ENCODE peak calls at places on chromosomes 13 and 19, in six cellular contexts. One of them, this sample, is unnamed.

GRCh38 chr13:34114581-34114980 is 296.6 kb downstream of the RFC3 start:
- DNase-seq in GM12878: no peak
- DNase-seq in HepG2: no peak
- DNase-seq in colonic mucosa: no peak
- DNase-seq in mesendoderm: no peak
- DNase-seq in PC-3: no peak
- DNase-seq in this sample: no peak

GRCh38 chr13:105990256-105990958 is 545.1 kb downstream of the EFNB2 start:
- DNase-seq in GM12878: no peak
- DNase-seq in colonic mucosa: no peak
- DNase-seq in PC-3: peak; percentile 29
- DNase-seq in mesendoderm: no peak
- DNase-seq in HepG2: no peak
- DNase-seq in this sample: no peak

GRCh38 chr13:77239312-77239711 is 87.6 kb downstream of the MYCBP2 start:
- DNase-seq in colonic mucosa: no peak
- DNase-seq in HepG2: no peak
- DNase-seq in PC-3: peak; percentile 48
- DNase-seq in GM12878: no peak
- DNase-seq in mesendoderm: no peak
- DNase-seq in this sample: no peak

GRCh38 chr13:91158015-91158390 is 189.5 kb upstream of the MIR17HG start:
- DNase-seq in colonic mucosa: no peak
- DNase-seq in GM12878: no peak
- DNase-seq in mesendoderm: no peak
- DNase-seq in HepG2: no peak
- DNase-seq in PC-3: peak; percentile 15
- DNase-seq in this sample: no peak

GRCh38 chr13:75736132-75736531 is 100.0 kb downstream of the LMO7 start:
- DNase-seq in mesendoderm: no peak
- DNase-seq in PC-3: no peak
- DNase-seq in HepG2: no peak
- DNase-seq in GM12878: no peak
- DNase-seq in colonic mucosa: no peak
- DNase-seq in this sample: no peak

GRCh38 chr19:5115351-5115750 is 146.4 kb downstream of the KDM4B start:
- DNase-seq in GM12878: no peak
- DNase-seq in HepG2: no peak
- DNase-seq in PC-3: no peak
- DNase-seq in mesendoderm: no peak
- DNase-seq in colonic mucosa: no peak
- DNase-seq in this sample: no peak

GRCh38 chr13:84894749-84895148 is 904.5 kb downstream of the SLITRK6 start:
- DNase-seq in HepG2: no peak
- DNase-seq in mesendoderm: no peak
- DNase-seq in PC-3: no peak
- DNase-seq in colonic mucosa: no peak
- DNase-seq in GM12878: no peak
- DNase-seq in this sample: no peak

GRCh38 chr13:46010148-46010547 is 42.4 kb downstream of the ZC3H13 start:
- DNase-seq in PC-3: no peak
- DNase-seq in GM12878: no peak
- DNase-seq in HepG2: no peak
- DNase-seq in mesendoderm: peak; percentile 51
- DNase-seq in colonic mucosa: no peak
- DNase-seq in this sample: peak; percentile 32

GRCh38 chr19:5536337-5536894 is 31.3 kb downstream of the TINCR start:
- DNase-seq in HepG2: no peak
- DNase-seq in colonic mucosa: no peak
- DNase-seq in GM12878: no peak
- DNase-seq in mesendoderm: peak; percentile 96
- DNase-seq in PC-3: peak; percentile 48
- DNase-seq in this sample: no peak

GRCh38 chr19:53193534-53194222 is 520 bp upstream of the ZNF665 start:
- DNase-seq in HepG2: no peak
- DNase-seq in colonic mucosa: no peak
- DNase-seq in GM12878: no peak
- DNase-seq in mesendoderm: no peak
- DNase-seq in PC-3: no peak
- DNase-seq in this sample: no peak

GRCh38 chr13:44908266-44908665 is 81.0 kb downstream of the NUFIP1 start:
- DNase-seq in HepG2: no peak
- DNase-seq in PC-3: peak; percentile 45
- DNase-seq in mesendoderm: no peak
- DNase-seq in colonic mucosa: no peak
- DNase-seq in GM12878: no peak
- DNase-seq in this sample: no peak

GRCh38 chr13:30577381-30577780 is 40.3 kb upstream of the USPL1 start:
- DNase-seq in HepG2: peak; percentile 13
- DNase-seq in colonic mucosa: no peak
- DNase-seq in mesendoderm: peak; percentile 36
- DNase-seq in GM12878: peak; percentile 72
- DNase-seq in PC-3: peak; percentile 90
- DNase-seq in this sample: no peak

GRCh38 chr13:41327994-41328778 is 17.1 kb downstream of the NAA16 start:
- DNase-seq in mesendoderm: no peak
- DNase-seq in HepG2: no peak
- DNase-seq in GM12878: no peak
- DNase-seq in PC-3: no peak
- DNase-seq in colonic mucosa: no peak
- DNase-seq in this sample: no peak

GRCh38 chr13:41326661-41327060 is 15.6 kb downstream of the NAA16 start:
- DNase-seq in GM12878: no peak
- DNase-seq in HepG2: no peak
- DNase-seq in PC-3: no peak
- DNase-seq in colonic mucosa: no peak
- DNase-seq in mesendoderm: no peak
- DNase-seq in this sample: no peak
- H3K9ac ChIP-seq in GM12878: no peak overlapping the region
- H3K9ac ChIP-seq in HepG2: no peak overlapping the region
- H3K9ac ChIP-seq in PC-3: no peak overlapping the region
- H3K9ac ChIP-seq in colonic mucosa: no peak overlapping the region
- H3K9ac ChIP-seq in mesendoderm: no peak overlapping the region
- H3K9ac ChIP-seq in this sample: no peak overlapping the region

DNA sequence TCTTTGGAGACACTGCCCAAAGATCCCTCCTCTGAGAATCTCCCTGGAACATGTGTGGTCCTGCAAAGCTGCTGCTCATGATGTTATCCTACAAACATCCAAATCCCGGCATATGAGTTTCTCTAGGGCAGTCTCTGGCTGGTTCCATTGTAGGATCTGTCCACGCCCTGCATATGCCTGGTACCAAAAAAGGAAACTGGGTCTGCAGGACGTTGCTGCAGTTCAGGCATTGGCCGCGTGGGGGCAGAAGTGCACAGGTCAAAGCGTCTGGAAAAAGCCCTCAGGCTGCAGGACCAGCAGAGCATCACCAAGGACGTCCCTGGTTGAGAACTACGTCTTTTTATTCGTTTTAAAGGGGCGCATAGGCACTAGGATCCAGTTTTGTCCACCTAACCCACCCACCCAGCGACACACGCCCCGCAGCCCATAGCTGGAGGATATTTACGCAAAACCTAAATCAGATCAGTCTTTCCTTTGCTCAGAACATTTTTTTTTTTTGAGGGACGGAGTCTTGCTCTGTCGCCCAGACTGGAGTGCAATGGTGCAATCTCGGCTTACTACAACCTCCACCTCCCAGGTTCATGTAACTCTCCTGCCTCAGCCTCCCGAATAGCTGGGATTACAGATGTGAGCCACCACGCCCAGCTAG is 12.9 kb upstream of the ZNF564 start:
- DNase-seq in mesendoderm: peak; percentile 86
- DNase-seq in GM12878: peak; percentile 65
- DNase-seq in HepG2: peak; percentile 71
- DNase-seq in PC-3: peak; percentile 96
- DNase-seq in colonic mucosa: peak; percentile 95
- DNase-seq in this sample: peak; percentile 60
- H3K9ac ChIP-seq in mesendoderm: no peak overlapping the region
- H3K9ac ChIP-seq in GM12878: no peak overlapping the region
- H3K9ac ChIP-seq in HepG2: no peak overlapping the region
- H3K9ac ChIP-seq in PC-3: no peak overlapping the region
- H3K9ac ChIP-seq in colonic mucosa: no peak overlapping the region
- H3K9ac ChIP-seq in this sample: no peak overlapping the region

GRCh38 chr13:67197704-67198103 is 32.4 kb downstream of the PCDH9 start:
- DNase-seq in HepG2: no peak
- DNase-seq in colonic mucosa: no peak
- DNase-seq in PC-3: no peak
- DNase-seq in GM12878: no peak
- DNase-seq in mesendoderm: no peak
- DNase-seq in this sample: no peak
- H3K9ac ChIP-seq in HepG2: no peak overlapping the region
- H3K9ac ChIP-seq in colonic mucosa: no peak overlapping the region
- H3K9ac ChIP-seq in PC-3: no peak overlapping the region
- H3K9ac ChIP-seq in GM12878: no peak overlapping the region
- H3K9ac ChIP-seq in mesendoderm: no peak overlapping the region
- H3K9ac ChIP-seq in this sample: no peak overlapping the region

GRCh38 chr13:41012536-41012935 is 6.6 kb downstream of the ELF1 start:
- DNase-seq in PC-3: no peak
- DNase-seq in GM12878: no peak
- DNase-seq in mesendoderm: no peak
- DNase-seq in HepG2: no peak
- DNase-seq in colonic mucosa: no peak
- DNase-seq in this sample: no peak
- H3K9ac ChIP-seq in PC-3: no peak overlapping the region
- H3K9ac ChIP-seq in GM12878: no peak overlapping the region
- H3K9ac ChIP-seq in mesendoderm: no peak overlapping the region
- H3K9ac ChIP-seq in HepG2: no peak overlapping the region
- H3K9ac ChIP-seq in colonic mucosa: no peak overlapping the region
- H3K9ac ChIP-seq in this sample: no peak overlapping the region

GRCh38 chr19:18319591-18320135 is 3.2 kb downstream of the LSM4 start:
- DNase-seq in HepG2: peak; percentile 81
- DNase-seq in colonic mucosa: peak; percentile 92
- DNase-seq in mesendoderm: no peak
- DNase-seq in PC-3: no peak
- DNase-seq in GM12878: no peak
- DNase-seq in this sample: no peak

GRCh38 chr19:18322318-18322758 is 538 bp downstream of the LSM4 start:
- DNase-seq in GM12878: no peak
- DNase-seq in PC-3: peak; percentile 43
- DNase-seq in mesendoderm: peak; percentile 83
- DNase-seq in colonic mucosa: peak; percentile 87
- DNase-seq in HepG2: peak; percentile 74
- DNase-seq in this sample: no peak

GRCh38 chr19:18322759-18323460 is at the start of gene LSM4:
- DNase-seq in PC-3: peak; percentile 99
- DNase-seq in HepG2: peak; percentile 95
- DNase-seq in mesendoderm: peak; percentile 99
- DNase-seq in GM12878: peak; percentile 96
- DNase-seq in colonic mucosa: peak; percentile 99
- DNase-seq in this sample: peak; percentile 83

GRCh38 chr19:18321729-18322091 is 1.2 kb downstream of the LSM4 start:
- DNase-seq in GM12878: no peak
- DNase-seq in mesendoderm: no peak
- DNase-seq in PC-3: no peak
- DNase-seq in HepG2: no peak
- DNase-seq in colonic mucosa: no peak
- DNase-seq in this sample: no peak

DNA sequence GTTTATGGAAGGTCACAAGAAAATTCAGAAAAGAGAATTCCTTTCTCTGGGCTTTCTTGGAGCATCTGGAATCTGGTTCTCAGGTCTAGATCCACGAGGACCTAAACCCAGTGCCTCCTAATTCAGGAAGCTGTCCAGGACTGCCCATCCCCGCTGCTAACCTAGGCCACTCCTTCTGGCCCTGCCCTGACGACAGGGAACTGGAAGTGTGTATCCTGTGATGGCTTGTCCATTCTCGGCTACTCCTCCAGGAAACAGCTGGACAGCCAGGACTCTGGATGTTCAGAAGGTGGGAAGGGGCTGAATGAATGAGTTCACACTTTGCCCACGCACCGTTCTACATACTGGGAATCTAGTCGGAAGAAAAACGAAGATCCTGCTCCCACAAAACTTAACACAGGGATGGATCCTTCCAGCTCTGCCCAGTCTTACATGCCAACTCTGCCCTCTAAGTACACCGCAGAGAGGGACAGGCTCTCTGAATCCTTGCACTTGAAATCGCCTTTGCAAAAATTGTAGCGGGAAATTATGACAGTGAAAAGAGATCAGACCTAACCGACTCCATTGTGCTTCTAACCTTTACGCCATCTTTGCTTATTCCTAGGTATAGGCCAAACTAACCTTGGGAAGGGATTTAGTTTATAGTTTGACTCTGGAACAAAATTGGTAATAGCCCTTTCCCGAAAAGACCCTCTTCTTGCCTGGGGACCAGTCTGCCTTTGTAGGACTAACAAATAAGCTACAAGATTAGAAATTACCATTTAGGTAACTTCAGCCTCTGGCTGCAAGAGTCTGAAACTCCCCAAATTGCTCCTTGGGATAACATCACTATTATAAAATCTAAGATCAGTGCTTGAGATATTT is 1.8 kb downstream of the LSM4 start:
- DNase-seq in mesendoderm: no peak
- DNase-seq in PC-3: no peak
- DNase-seq in HepG2: no peak
- DNase-seq in colonic mucosa: peak; percentile 88
- DNase-seq in GM12878: no peak
- DNase-seq in this sample: no peak
- H3K9ac ChIP-seq in mesendoderm: peak overlapping the region; percentile 98
- H3K9ac ChIP-seq in PC-3: peak overlapping the region; percentile 99
- H3K9ac ChIP-seq in HepG2: peak overlapping the region; percentile 90
- H3K9ac ChIP-seq in colonic mucosa: peak overlapping the region; percentile 98
- H3K9ac ChIP-seq in GM12878: peak overlapping the region; percentile 75
- H3K9ac ChIP-seq in this sample: peak overlapping the region; percentile 99

This sample was measured in SK-N-MC.